ENCODE peak calls at places on chromosomes 16 and 17, in five cellular contexts. H, Z, I, W and K are unnamed samples.

GRCh38 chr17:19651461-19652238 is 3.1 kb downstream of the ALDH3A2 start:
- DNase-seq in Z (no peak), W (no peak), H (no peak), I (no peak), K (no peak)

GRCh38 chr16:4313563-4314531 is 2.0 kb upstream of the GLIS2 start:
- DNase-seq in I (no peak), Z (no peak), W (no peak), H (peak), K (no peak)

GRCh38 chr17:48577330-48577945 is 712 bp downstream of the HOXB4 start:
- DNase-seq in Z (no peak), I (no peak), W (no peak), H (no peak), K (no peak)

GRCh38 chr17:8681175-8681949 is 50.8 kb upstream of the MYH10 start:
- DNase-seq in W (no peak), H (no peak), Z (no peak), I (peak), K (no peak)

GRCh38 chr16:89320717-89321501 is 103.4 kb downstream of the ZNF778 start:
- DNase-seq in H (peak), Z (peak), W (no peak), I (peak), K (no peak)

GRCh38 chr17:48842746-48843145 is 11.9 kb downstream of the CALCOCO2 start:
- DNase-seq in Z (no peak), W (no peak), I (peak), H (no peak), K (no peak)

GRCh38 chr17:19398301-19399181 is 11.6 kb upstream of the MFAP4 start:
- DNase-seq in Z (peak), I (peak), H (peak), W (no peak), K (no peak)

GRCh38 chr16:56547120-56547948 is 17.5 kb upstream of the MT4 start:
- DNase-seq in W (no peak), I (peak), H (peak), Z (no peak), K (no peak)

GRCh38 chr17:63698886-63699637 is 863 bp downstream of the LIMD2 start:
- DNase-seq in H (peak), W (peak), I (peak), Z (peak), K (no peak)

GRCh38 chr17:56431736-56432135 is 161.8 kb upstream of the NOG start:
- DNase-seq in Z (no peak), I (peak), W (no peak), H (no peak), K (no peak)

GRCh38 chr17:29590261-29590978 is 972 bp upstream of the GIT1 start:
- DNase-seq in Z (peak), W (no peak), H (peak), I (peak), K (peak)

GRCh38 chr16:74487634-74488495 is 66.6 kb upstream of the CLEC18B start:
- DNase-seq in H (no peak), W (no peak), Z (no peak), I (no peak), K (no peak)

GRCh38 chr16:1100084-1100800 is 4.2 kb upstream of the C1QTNF8 start:
- DNase-seq in W (no peak), I (no peak), H (no peak), Z (no peak), K (no peak)

GRCh38 chr17:40480501-40481003 is 20.9 kb downstream of the TNS4 start:
- DNase-seq in I (no peak), H (no peak), Z (no peak), W (peak), K (no peak)

GRCh38 chr16:15996432-15997109 is 47.2 kb downstream of the ABCC1 start:
- DNase-seq in H (no peak), W (no peak), Z (no peak), I (peak), K (peak)

GRCh38 chr17:71163121-71163812 is 957.6 kb upstream of the SOX9 start:
- DNase-seq in I (no peak), Z (no peak), H (peak), W (no peak), K (no peak)

GRCh38 chr17:81813861-81814683 is 10.1 kb downstream of the GCGR start:
- DNase-seq in I (no peak), H (no peak), W (no peak), Z (no peak), K (no peak)

GRCh38 chr17:64441772-64442549 is 7.0 kb upstream of the MILR1 start:
- DNase-seq in H (no peak), W (no peak), I (no peak), Z (no peak), K (no peak)

GRCh38 chr17:72640415-72641165 is 451.9 kb downstream of the SLC39A11 start:
- DNase-seq in Z (no peak), W (no peak), I (no peak), H (peak), K (no peak)

GRCh38 chr17:59377410-59377809 is 46.0 kb downstream of the YPEL2 start:
- DNase-seq in W (no peak), Z (no peak), I (peak), H (no peak), K (no peak)

GRCh38 chr16:1311738-1312458 is 2.5 kb downstream of the UBE2I start:
- DNase-seq in I (no peak), W (no peak), Z (peak), H (no peak), K (no peak)

GRCh38 chr17:47931848-47932247 is 9.5 kb upstream of the PNPO start:
- DNase-seq in Z (no peak), H (no peak), I (no peak), W (no peak), K (no peak)

GRCh38 chr17:57892820-57893595 is 43.2 kb upstream of the MRPS23 start:
- DNase-seq in Z (peak), W (no peak), H (peak), I (peak), K (peak)

GRCh38 chr16:85528528-85529387 is 84.4 kb upstream of the GSE1 start:
- DNase-seq in W (no peak), H (no peak), I (no peak), Z (no peak), K (no peak)

GRCh38 chr16:9566099-9566498 is 474.7 kb downstream of the HAPSTR1 start:
- DNase-seq in H (no peak), Z (no peak), W (no peak), I (no peak), K (no peak)

GRCh38 chr16:70725912-70726828 is 40.3 kb upstream of the MTSS2 start:
- DNase-seq in W (no peak), Z (peak), I (no peak), H (no peak), K (no peak)

GRCh38 chr16:87686697-87687570 is 78.9 kb downstream of the KLHDC4 start:
- DNase-seq in Z (no peak), W (no peak), H (no peak), I (no peak), K (no peak)

GRCh38 chr16:17416461-17417221 is 54.1 kb downstream of the XYLT1 start:
- DNase-seq in Z (no peak), H (peak), W (no peak), I (peak), K (no peak)

GRCh38 chr17:949623-950338 is 29.8 kb downstream of the NXN start:
- DNase-seq in W (no peak), I (no peak), H (no peak), Z (peak), K (no peak)

GRCh38 chr17:4950075-4950756 is 703 bp upstream of the ENO3 start:
- DNase-seq in W (no peak), H (peak), I (no peak), Z (peak), K (no peak)

GRCh38 chr16:74275031-74275636 is 21.5 kb upstream of the PSMD7 start:
- DNase-seq in I (peak), Z (no peak), W (no peak), H (peak), K (no peak)

GRCh38 chr17:81070541-81071246 is 35.7 kb downstream of the BAIAP2 start:
- DNase-seq in I (no peak), Z (no peak), H (no peak), W (no peak), K (no peak)

GRCh38 chr16:66382966-66383299 is 16.4 kb downstream of the CDH5 start:
- DNase-seq in H (no peak), Z (no peak), I (peak), W (no peak), K (peak)

GRCh38 chr16:12089492-12090161 is 113.1 kb downstream of the SNX29 start:
- DNase-seq in I (peak), H (no peak), W (no peak), Z (no peak), K (no peak)

GRCh38 chr17:58402047-58402446 is 15.3 kb downstream of the RNF43 start:
- DNase-seq in I (peak), H (no peak), Z (no peak), W (no peak), K (no peak)

GRCh38 chr17:80163315-80163714 is 6.5 kb upstream of the CARD14 start:
- DNase-seq in Z (no peak), H (no peak), I (no peak), W (no peak), K (no peak)

GRCh38 chr16:88920618-88921602 is 54.5 kb upstream of the PABPN1L start:
- DNase-seq in H (no peak), W (no peak), Z (peak), I (peak), K (peak)